ENCODE peak calls at places on chromosomes 2 and 18, in nine cellular contexts. M is left cardiac atrium, Z is cardiac fibroblast, G is tibial artery, K is WERI-Rb-1, H is esophagus squamous epithelium, I is A549, L is C1 segment of cervical spinal cord, R is non-pigmented ciliary epithelial cell. S is an unnamed sample.

GRCh38 chr2:192749606-192750200 is 555.0 kb upstream of the TMEFF2 start:
- DNase-seq in M (no peak), Z (peak), G (no peak), K (no peak), H (no peak), I (peak), L (no peak), R (no peak), S (no peak)

GRCh38 chr2:132416996-132417395 is 391 bp downstream of the GPR39 start:
- DNase-seq in M (no peak), Z (no peak), G (no peak), K (peak), H (no peak), I (peak), L (no peak), R (no peak), S (no peak)

GRCh38 chr2:127656569-127657231 is 10.7 kb downstream of the GPR17 start:
- DNase-seq in M (peak), Z (no peak), G (no peak), K (no peak), H (no peak), I (no peak), L (no peak), R (no peak), S (no peak)

GRCh38 chr2:201470821-201471731 is 19.5 kb downstream of the STRADB start:
- DNase-seq in M (no peak), Z (no peak), G (no peak), K (no peak), H (no peak), I (no peak), L (no peak), R (no peak), S (no peak)

GRCh38 chr2:238851751-238852150 is 3.9 kb downstream of the TWIST2 start:
- DNase-seq in M (no peak), Z (no peak), G (no peak), K (no peak), H (no peak), I (no peak), L (no peak), R (no peak), S (no peak)

GRCh38 chr18:45590060-45590537 is 25.2 kb upstream of the SLC14A2 start:
- DNase-seq in M (no peak), Z (peak), G (no peak), K (no peak), H (no peak), I (no peak), L (no peak), R (no peak), S (no peak)

GRCh38 chr2:152336103-152336853 is 1.3 kb downstream of the FMNL2 start:
- DNase-seq in M (peak), Z (peak), G (peak), K (peak), H (no peak), I (peak), L (peak), R (no peak), S (no peak)

GRCh38 chr18:56575819-56576663 is 62.4 kb downstream of the TXNL1 start:
- DNase-seq in M (no peak), Z (peak), G (no peak), K (no peak), H (no peak), I (peak), L (no peak), R (peak), S (peak)

GRCh38 chr2:128440666-128441340 is 122.1 kb upstream of the HS6ST1 start:
- DNase-seq in M (no peak), Z (no peak), G (peak), K (no peak), H (no peak), I (no peak), L (no peak), R (no peak), S (no peak)

GRCh38 chr18:57835904-57836303 is 32.8 kb upstream of the ATP8B1 start:
- DNase-seq in M (no peak), Z (no peak), G (no peak), K (no peak), H (no peak), I (no peak), L (no peak), R (no peak), S (no peak)

GRCh38 chr18:51480562-51481261 is 283.2 kb upstream of the MEX3C start:
- DNase-seq in M (no peak), Z (no peak), G (no peak), K (peak), H (no peak), I (no peak), L (no peak), R (no peak), S (peak)

GRCh38 chr18:4068552-4069158 is 386.5 kb downstream of the DLGAP1 start:
- DNase-seq in M (no peak), Z (peak), G (no peak), K (peak), H (no peak), I (peak), L (no peak), R (peak), S (peak)

GRCh38 chr18:46877329-46877987 is 39.8 kb downstream of the PIAS2 start:
- DNase-seq in M (no peak), Z (no peak), G (no peak), K (no peak), H (no peak), I (no peak), L (no peak), R (no peak), S (no peak)

GRCh38 chr2:138421971-138422335 is 79.6 kb upstream of the SPOPL start:
- DNase-seq in M (no peak), Z (peak), G (no peak), K (no peak), H (no peak), I (peak), L (no peak), R (peak), S (peak)

GRCh38 chr18:907171-907879 is 2.7 kb downstream of the ADCYAP1 start:
- DNase-seq in M (peak), Z (no peak), G (no peak), K (peak), H (no peak), I (no peak), L (no peak), R (no peak), S (no peak)

GRCh38 chr2:218886461-218886947 is 5.9 kb downstream of the WNT10A start:
- DNase-seq in M (no peak), Z (no peak), G (no peak), K (peak), H (no peak), I (no peak), L (no peak), R (no peak), S (no peak)

GRCh38 chr2:157625311-157625710 is 3.4 kb downstream of the ACVR1C start:
- DNase-seq in M (no peak), Z (no peak), G (no peak), K (no peak), H (no peak), I (no peak), L (no peak), R (no peak), S (no peak)

GRCh38 chr2:38243186-38243890 is 133.7 kb downstream of the ATL2 start:
- DNase-seq in M (no peak), Z (no peak), G (no peak), K (no peak), H (no peak), I (no peak), L (no peak), R (no peak), S (no peak)

GRCh38 chr18:62625019-62625418 is 90.3 kb upstream of the PHLPP1 start:
- DNase-seq in M (no peak), Z (peak), G (no peak), K (no peak), H (no peak), I (no peak), L (no peak), R (no peak), S (peak)

GRCh38 chr2:216714412-216714775 is 19.0 kb upstream of the IGFBP5 start:
- DNase-seq in M (no peak), Z (no peak), G (no peak), K (no peak), H (no peak), I (no peak), L (no peak), R (no peak), S (no peak)

GRCh38 chr18:34995746-34996145 is 45.5 kb upstream of the MAPRE2 start:
- DNase-seq in M (no peak), Z (no peak), G (no peak), K (no peak), H (no peak), I (no peak), L (no peak), R (no peak), S (no peak)

GRCh38 chr18:6521804-6522418 is 107.2 kb upstream of the L3MBTL4 start:
- DNase-seq in M (no peak), Z (peak), G (no peak), K (peak), H (no peak), I (peak), L (no peak), R (peak), S (no peak)

GRCh38 chr2:26801342-26801741 is 15.5 kb downstream of the CENPA start:
- DNase-seq in M (no peak), Z (no peak), G (no peak), K (no peak), H (no peak), I (no peak), L (no peak), R (no peak), S (no peak)

GRCh38 chr18:11994708-11995444 is 13.6 kb downstream of the IMPA2 start:
- DNase-seq in M (no peak), Z (no peak), G (no peak), K (no peak), H (no peak), I (peak), L (no peak), R (no peak), S (no peak)

GRCh38 chr2:120375251-120376020 is 29.5 kb downstream of the INHBB start:
- DNase-seq in M (no peak), Z (no peak), G (no peak), K (no peak), H (no peak), I (no peak), L (no peak), R (no peak), S (no peak)

GRCh38 chr18:48649231-48649630 is 110.4 kb downstream of the CTIF start:
- DNase-seq in M (no peak), Z (no peak), G (no peak), K (peak), H (no peak), I (no peak), L (no peak), R (no peak), S (no peak)

GRCh38 chr2:37387143-37387835 is 42.9 kb downstream of the QPCT start:
- DNase-seq in M (no peak), Z (no peak), G (no peak), K (no peak), H (no peak), I (no peak), L (no peak), R (no peak), S (no peak)

GRCh38 chr2:188478724-188479123 is 187.1 kb downstream of the GULP1 start:
- DNase-seq in M (no peak), Z (no peak), G (no peak), K (no peak), H (no peak), I (no peak), L (no peak), R (no peak), S (no peak)

GRCh38 chr2:237315170-237315880 is 98.6 kb downstream of the COL6A3 start:
- DNase-seq in M (peak), Z (peak), G (peak), K (no peak), H (no peak), I (no peak), L (peak), R (peak), S (peak)

GRCh38 chr2:151638188-151638933 is 95.9 kb downstream of the NEB start:
- DNase-seq in M (no peak), Z (peak), G (no peak), K (no peak), H (no peak), I (peak), L (no peak), R (no peak), S (no peak)

GRCh38 chr18:27704721-27705361 is 472.1 kb downstream of the CDH2 start:
- DNase-seq in M (no peak), Z (no peak), G (no peak), K (no peak), H (no peak), I (no peak), L (no peak), R (no peak), S (no peak)

GRCh38 chr2:201151127-201152074 is 31.5 kb upstream of the CASP10 start:
- DNase-seq in M (no peak), Z (peak), G (no peak), K (no peak), H (no peak), I (peak), L (no peak), R (peak), S (no peak)

GRCh38 chr2:241094172-241094571 is 7.9 kb downstream of the MTERF4 start:
- DNase-seq in M (no peak), Z (no peak), G (no peak), K (no peak), H (no peak), I (no peak), L (no peak), R (no peak), S (no peak)

GRCh38 chr18:62336618-62337017 is 11.5 kb downstream of the TNFRSF11A start:
- DNase-seq in M (no peak), Z (no peak), G (no peak), K (no peak), H (no peak), I (no peak), L (no peak), R (no peak), S (no peak)

S was measured in retinal pigment epithelial cell.